ENCODE peak calls at places on chromosomes 6 and 20, in six cellular contexts. Q is kidney, U is progenitor cell of endocrine pancreas, M is hepatocyte, J is astrocyte of the spinal cord, B is lower leg skin. G is an unnamed sample.

GRCh38 chr6:56840467-56841371 is 114.2 kb upstream of the BEND6 start:
- DNase-seq in M (peak), Q (no peak), U (no peak), J (peak), B (no peak), G (no peak)

GRCh38 chr6:163955131-163955530 is 540.6 kb downstream of the QKI start:
- DNase-seq in M (no peak), U (no peak), Q (no peak), J (peak), B (no peak), G (no peak)

GRCh38 chr20:53943522-53944291 is 126.7 kb downstream of the BCAS1 start:
- DNase-seq in M (no peak), J (peak), U (no peak), Q (no peak), B (no peak), G (no peak)

GRCh38 chr6:115891111-115891669 is 169.5 kb downstream of the FRK start:
- DNase-seq in J (peak), Q (no peak), B (no peak), U (no peak), M (no peak), G (no peak)

GRCh38 chr20:33672426-33673114 is 1.7 kb downstream of the NECAB3 start:
- DNase-seq in J (no peak), M (no peak), B (no peak), Q (peak), U (no peak), G (no peak)

GRCh38 chr20:62946918-62947317 is 5.6 kb upstream of the SLC17A9 start:
- DNase-seq in B (no peak), M (no peak), J (no peak), Q (peak), U (no peak), G (no peak)

GRCh38 chr6:29532320-29532951 is 27.1 kb downstream of the UBD start:
- DNase-seq in J (no peak), B (no peak), U (no peak), M (no peak), Q (no peak), G (no peak)

GRCh38 chr20:58888521-58889333 is 36.2 kb downstream of the GNAS start:
- DNase-seq in B (peak), M (peak), J (peak), U (peak), Q (peak), G (peak)

GRCh38 chr20:50635676-50636600 is 55.4 kb downstream of the RIPOR3 start:
- DNase-seq in Q (peak), B (no peak), M (peak), U (peak), J (peak), G (peak)

GRCh38 chr6:113411006-113411405 is 446.1 kb upstream of the MARCKS start:
- DNase-seq in B (no peak), J (no peak), M (peak), Q (no peak), U (no peak), G (no peak)

GRCh38 chr6:22828179-22829062 is 259.1 kb downstream of the HDGFL1 start:
- DNase-seq in J (peak), M (peak), B (no peak), Q (peak), U (peak), G (no peak)

GRCh38 chr6:24981385-24981758 is 45.6 kb upstream of the RIPOR2 start:
- DNase-seq in J (peak), B (no peak), Q (no peak), M (no peak), U (no peak), G (no peak)

GRCh38 chr6:169868458-169868857 is 117.0 kb downstream of the ERMARD start:
- DNase-seq in B (peak), Q (peak), M (no peak), U (no peak), J (no peak), G (peak)

GRCh38 chr6:41581381-41581991 is 35.3 kb downstream of the FOXP4 start:
- DNase-seq in U (no peak), J (peak), M (peak), B (no peak), Q (no peak), G (no peak)

GRCh38 chr6:81818778-81819491 is 66.5 kb upstream of the TENT5A start:
- DNase-seq in M (no peak), U (no peak), J (no peak), B (no peak), Q (no peak), G (no peak)

GRCh38 chr6:125759184-125759902 is 9.9 kb downstream of the HEY2 start:
- DNase-seq in Q (peak), J (no peak), B (no peak), U (no peak), M (no peak), G (no peak)

GRCh38 chr20:41509801-41510200 is 108.4 kb downstream of the CHD6 start:
- DNase-seq in Q (peak), U (no peak), M (peak), J (peak), B (no peak), G (no peak)

GRCh38 chr6:77458421-77458820 is 4.9 kb downstream of the HTR1B start:
- DNase-seq in M (no peak), Q (no peak), B (no peak), J (no peak), U (no peak), G (no peak)

DNA sequence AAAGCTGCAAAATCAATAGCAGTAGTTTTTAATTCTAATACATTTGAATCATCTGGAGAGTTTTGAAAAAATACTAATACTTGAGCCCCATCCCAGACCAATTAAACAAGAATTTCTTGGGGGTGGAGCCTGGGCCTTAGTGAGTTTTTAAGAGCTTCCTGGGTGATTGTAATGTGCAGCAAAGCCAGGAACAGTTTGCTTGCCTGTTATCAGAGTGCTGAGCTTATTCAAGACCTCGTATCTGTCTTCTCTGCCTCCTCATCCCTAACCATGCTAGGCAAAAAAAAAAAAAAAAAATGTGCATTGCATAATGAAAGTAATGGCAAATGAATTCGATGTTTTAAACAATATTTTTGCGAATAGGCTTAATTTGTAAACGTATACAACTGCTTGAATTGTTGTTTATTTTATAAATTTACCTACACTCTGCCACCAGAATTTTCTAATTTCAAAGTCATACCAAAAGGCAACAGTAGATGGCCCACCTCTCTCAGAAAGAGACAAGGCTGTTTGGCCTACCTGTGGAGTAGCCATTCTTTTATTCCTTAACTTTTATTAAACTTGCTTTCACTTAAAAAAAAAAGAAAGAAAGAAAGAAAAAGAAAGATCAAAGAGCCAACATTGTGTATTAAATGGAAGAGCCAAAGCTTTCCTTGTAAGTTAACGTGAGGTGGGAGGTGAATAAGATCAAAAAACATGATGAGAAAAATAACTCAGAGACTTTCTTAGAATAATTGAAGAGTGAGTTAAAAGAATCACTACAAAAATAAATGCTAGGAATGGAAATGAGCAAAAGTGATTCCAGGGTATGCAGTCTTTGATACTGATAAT is 36.2 kb upstream of the MYB start:
- DNase-seq in U (no peak), M (peak), Q (no peak), J (peak), B (no peak), G (no peak)
- TF ChIP-seq CTCF in U (peak), M (peak), Q (peak), J (peak), B (no peak), G (peak)

DNA sequence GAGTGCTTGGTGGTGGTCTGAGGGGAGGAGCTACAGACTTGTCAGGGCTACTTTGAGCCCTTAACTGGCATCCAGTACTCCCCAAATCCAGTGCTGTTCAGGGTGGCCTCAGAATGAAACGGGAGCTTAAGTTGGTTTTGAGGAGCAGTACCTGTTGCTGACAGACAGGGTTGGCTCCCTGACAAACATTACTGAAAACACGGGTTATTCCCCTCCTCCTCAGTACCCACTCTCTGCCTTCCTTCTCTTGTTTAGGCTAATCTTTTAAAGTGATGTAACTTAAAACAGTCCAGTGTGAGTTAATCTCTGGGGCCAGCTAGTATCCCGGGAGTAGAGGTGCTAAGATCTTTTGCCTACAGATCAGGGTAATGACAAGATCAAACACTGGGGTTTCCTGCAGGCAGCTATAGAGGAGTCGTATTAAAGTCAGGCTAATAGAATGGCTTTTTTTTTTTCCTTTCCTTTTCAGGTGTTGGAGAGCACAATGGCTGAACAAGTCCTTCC is 3.7 kb downstream of the TNFAIP3 start:
- DNase-seq in J (no peak), B (no peak), U (no peak), Q (no peak), M (no peak), G (no peak)
- TF ChIP-seq CTCF in J (peak), B (no peak), U (no peak), Q (no peak), M (no peak), G (peak)

GRCh38 chr20:10047427-10047826 is 12.6 kb downstream of the ANKEF1 start:
- DNase-seq in B (no peak), Q (no peak), M (no peak), J (no peak), U (no peak), G (no peak)
- TF ChIP-seq CTCF in B (no peak), Q (no peak), M (peak), J (peak), U (peak), G (peak)

DNA sequence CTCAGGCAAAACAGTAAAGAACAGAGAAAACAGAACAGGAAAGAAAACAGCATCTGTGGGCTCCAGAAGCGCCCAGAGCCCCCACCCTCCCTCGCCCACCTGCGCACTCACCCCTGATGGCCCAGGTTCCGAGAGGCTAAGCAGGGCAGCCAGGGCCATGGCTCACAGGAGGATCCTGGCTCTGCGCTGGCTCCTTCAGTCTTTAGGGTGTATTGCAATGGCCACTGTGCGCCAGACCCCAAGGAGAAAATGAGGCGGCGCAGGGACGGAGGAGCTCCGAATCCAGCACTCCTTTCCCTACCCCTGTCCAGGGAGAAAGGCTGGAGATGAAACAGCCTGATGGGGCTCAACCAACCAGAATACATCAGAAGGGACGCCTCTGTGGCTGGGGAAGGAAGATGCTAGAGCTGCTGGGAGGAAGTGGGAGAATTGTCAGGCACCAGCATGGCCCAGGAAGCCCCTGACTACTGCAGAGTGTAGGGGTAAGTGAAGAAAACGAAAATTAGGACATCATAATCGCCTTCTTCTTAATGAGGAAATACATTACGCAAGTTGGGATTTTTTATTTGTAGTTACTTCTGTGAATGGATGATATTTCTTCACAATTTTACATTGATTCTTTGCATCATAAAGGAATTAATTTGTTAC is 49.0 kb downstream of the COL11A2 start:
- DNase-seq in U (no peak), B (no peak), M (no peak), J (no peak), Q (no peak), G (no peak)
- TF ChIP-seq CTCF in U (peak), B (no peak), M (no peak), J (peak), Q (no peak), G (peak)

GRCh38 chr6:8707956-8708772 is 272.8 kb upstream of the SLC35B3 start:
- DNase-seq in J (peak), U (no peak), Q (no peak), M (peak), B (no peak), G (no peak)
- TF ChIP-seq CTCF in J (peak), U (peak), Q (peak), M (peak), B (no peak), G (peak)

GRCh38 chr20:52748235-52748950 is 223.8 kb upstream of the TSHZ2 start:
- DNase-seq in B (no peak), J (no peak), U (no peak), Q (no peak), M (no peak), G (no peak)

GRCh38 chr20:52746768-52747167 is 225.4 kb upstream of the TSHZ2 start:
- DNase-seq in B (no peak), Q (no peak), U (no peak), M (no peak), J (no peak), G (no peak)

GRCh38 chr20:52749020-52749419 is 223.1 kb upstream of the TSHZ2 start:
- DNase-seq in B (no peak), U (no peak), J (no peak), M (no peak), Q (no peak), G (no peak)

GRCh38 chr20:52746190-52746589 is 226.0 kb upstream of the TSHZ2 start:
- DNase-seq in M (no peak), B (no peak), J (no peak), U (no peak), Q (no peak), G (no peak)

DNA sequence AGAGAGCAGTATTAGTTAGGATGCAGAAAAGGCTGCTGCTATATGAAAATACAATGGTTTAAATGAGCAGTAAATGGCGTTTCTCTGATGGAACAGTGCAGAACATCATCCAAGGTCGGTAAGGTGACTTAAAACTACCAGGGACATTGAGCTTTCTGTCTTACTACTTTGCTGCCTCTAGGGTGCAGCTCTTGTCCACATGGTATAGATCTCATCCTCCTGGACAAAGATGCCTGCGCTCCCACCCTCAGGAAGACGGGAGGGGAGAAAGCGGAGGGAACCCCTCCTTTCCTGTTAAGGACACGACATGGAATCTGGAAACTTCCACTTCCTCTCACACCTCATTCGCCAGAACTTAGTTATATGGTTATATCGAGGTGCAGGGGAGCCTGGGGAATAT is 224.4 kb upstream of the TSHZ2 start:
- DNase-seq in J (no peak), Q (no peak), B (no peak), M (peak), U (no peak), G (no peak)
- TF ChIP-seq CTCF in J (no peak), Q (no peak), B (no peak), M (peak), U (peak), G (peak)

DNA sequence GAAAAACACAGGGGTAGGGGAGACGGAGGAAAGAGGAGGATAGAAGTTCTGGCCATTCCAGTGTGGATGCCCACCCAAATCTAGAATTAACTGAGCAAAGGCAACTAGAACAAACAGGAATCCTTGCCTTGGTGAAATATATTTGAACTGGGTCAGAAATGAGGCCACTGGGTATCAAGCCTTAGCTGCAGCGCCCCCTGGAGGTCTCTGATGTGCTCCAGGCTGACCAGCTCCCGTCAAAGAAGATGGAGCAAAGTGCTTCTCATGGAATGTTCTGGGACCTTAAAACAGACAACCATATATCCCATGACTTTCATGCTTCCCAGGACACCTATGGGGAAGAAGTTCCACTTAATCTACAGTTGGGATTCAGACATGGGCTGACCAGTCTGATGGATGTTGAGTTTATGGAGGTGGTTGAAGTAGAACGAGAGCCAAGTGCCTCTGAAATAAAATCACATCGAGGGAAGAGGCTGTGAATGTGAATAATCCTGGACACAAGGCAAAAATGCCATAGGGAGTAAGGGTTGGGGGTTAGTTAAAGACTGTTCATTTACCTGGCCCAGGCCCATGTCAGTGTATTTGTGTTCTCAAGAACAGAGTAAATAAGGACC is 50.4 kb downstream of the HLA-DPB1 start:
- DNase-seq in U (peak), M (peak), Q (peak), J (peak), B (peak), G (no peak)
- TF ChIP-seq CTCF in U (peak), M (peak), Q (peak), J (peak), B (no peak), G (peak)